ENCODE peak calls at places on chromosomes 3 and 15, in four cellular contexts. F, B, T and M are unnamed samples.

GRCh38 chr3:197736491-197737318 is at the start of gene RUBCN:
- DNase-seq in F (peak), T (peak), B (peak), M (peak)

GRCh38 chr3:89419647-89420141 is 312.3 kb downstream of the EPHA3 start:
- DNase-seq in T (no peak), F (no peak), B (no peak), M (no peak)

GRCh38 chr15:100340721-100341661 is 784 bp downstream of the ADAMTS17 start:
- DNase-seq in F (no peak), T (no peak), B (no peak), M (no peak)

GRCh38 chr15:47471020-47471419 is 246.3 kb upstream of the SEMA6D start:
- DNase-seq in F (no peak), T (no peak), B (no peak), M (no peak)

GRCh38 chr3:16516695-16517481 is 3.4 kb upstream of the RFTN1 start:
- DNase-seq in B (peak), T (no peak), F (peak), M (no peak)

GRCh38 chr15:58182460-58183163 is 44.4 kb downstream of the AQP9 start:
- DNase-seq in T (peak), B (peak), F (peak), M (peak)

GRCh38 chr15:26191216-26191615 is 328.1 kb upstream of the ATP10A start:
- DNase-seq in B (no peak), F (no peak), T (no peak), M (no peak)

GRCh38 chr15:100133981-100134711 is 207.6 kb downstream of the ADAMTS17 start:
- DNase-seq in B (no peak), T (no peak), F (no peak), M (no peak)

GRCh38 chr3:110738531-110738930 is 333.1 kb upstream of the NECTIN3 start:
- DNase-seq in B (no peak), T (no peak), F (no peak), M (no peak)

GRCh38 chr15:91855241-91855640 is 1.7 kb downstream of the SLCO3A1 start:
- DNase-seq in F (no peak), B (no peak), T (no peak), M (no peak)

GRCh38 chr3:113625724-113626348 is 70.6 kb downstream of the USF3 start:
- DNase-seq in B (no peak), F (peak), T (no peak), M (no peak)

GRCh38 chr3:38723569-38724391 is 74.3 kb upstream of the SCN5A start:
- DNase-seq in T (no peak), F (no peak), B (peak), M (no peak)

GRCh38 chr3:85912981-85913380 is 954.2 kb downstream of the CADM2 start:
- DNase-seq in T (no peak), B (no peak), F (no peak), M (no peak)

GRCh38 chr3:59451041-59451763 is 401.4 kb upstream of the CFAP20DC start:
- DNase-seq in B (no peak), T (no peak), F (no peak), M (no peak)

GRCh38 chr15:52144656-52145055 is 32.1 kb upstream of the BCL2L10 start:
- DNase-seq in B (no peak), T (no peak), F (no peak), M (no peak)

GRCh38 chr3:108006901-108007331 is 83.9 kb downstream of the CD47 start:
- DNase-seq in F (no peak), T (no peak), B (no peak), M (no peak)

GRCh38 chr3:112004187-112004586 is 5.5 kb downstream of the TAGLN3 start:
- DNase-seq in B (no peak), F (no peak), T (no peak), M (no peak)

GRCh38 chr3:113496924-113497323 is 18.0 kb downstream of the SPICE1 start:
- DNase-seq in T (no peak), F (no peak), B (no peak), M (no peak)

GRCh38 chr3:122636697-122637096 is 43.9 kb upstream of the PARP14 start:
- DNase-seq in T (no peak), F (no peak), B (no peak), M (no peak)

GRCh38 chr3:123739754-123740153 is 144.4 kb downstream of the MYLK start:
- DNase-seq in T (no peak), F (no peak), B (no peak), M (no peak)

GRCh38 chr3:168040624-168041208 is 55.0 kb downstream of the GOLIM4 start:
- DNase-seq in T (peak), F (peak), B (peak), M (peak)

GRCh38 chr15:55627730-55628368 is 39.7 kb upstream of the PYGO1 start:
- DNase-seq in T (no peak), B (no peak), F (peak), M (no peak)

GRCh38 chr3:183438749-183439148 is 10.3 kb upstream of the MCF2L2 start:
- DNase-seq in B (peak), T (no peak), F (no peak), M (no peak)

GRCh38 chr3:32725721-32726120 is 40.7 kb downstream of the CNOT10 start:
- DNase-seq in F (no peak), B (no peak), T (no peak), M (no peak)

GRCh38 chr3:18438586-18438985 is 13.4 kb upstream of the SATB1 start:
- DNase-seq in T (no peak), B (peak), F (no peak), M (no peak)

GRCh38 chr3:52608337-52608736 is 71.9 kb downstream of the UQCC5 start:
- DNase-seq in B (no peak), T (no peak), F (no peak), M (no peak)

GRCh38 chr3:156826144-156826895 is at the start of gene LEKR1:
- DNase-seq in T (no peak), B (peak), F (peak), M (peak)

GRCh38 chr3:165622356-165622755 is 214.9 kb downstream of the BCHE start:
- DNase-seq in B (no peak), T (no peak), F (no peak), M (no peak)

GRCh38 chr3:146543461-146544012 is 870 bp downstream of the PLSCR1 start:
- DNase-seq in T (peak), B (no peak), F (no peak), M (no peak)

GRCh38 chr3:81161851-81162250 is 599.6 kb downstream of the GBE1 start:
- DNase-seq in T (no peak), B (no peak), F (no peak), M (no peak)